ENCODE peak calls at places on chromosomes 3 and 15, in eight cellular contexts. D is activated CD8-positive, alpha-beta memory T cell treated with anti-CD3 and anti-CD28 coated beads for 24 hours; T is stimulated activated CD4-positive, alpha-beta T cell treated with anti-CD3 and anti-CD28 coated beads, Interleukin-1b, Interleukin-23, amount 100 ng/mL, for 48 hours; C is RPMI7951; O is activated CD4-positive, alpha-beta T cell treated with anti-CD3 and anti-CD28 coated beads, Interleukin-2, amount 10 ng/mL, durations not matched to agents 7 days and 5 days; Y is adipocyte; B is pons; K is thoracic aorta. I is an unnamed sample.
A peak's percentile ranks its signal among the peaks of the same experiment; 100 is the strongest.

GRCh38 chr3:47932431-47932830 is 83.8 kb downstream of the MAP4 start:
- DNase-seq in D (no peak), T (no peak), C (no peak), O (no peak), Y (no peak), B (no peak), K (no peak), I (peak; percentile 37)

GRCh38 chr15:67781061-67781460 is 44.2 kb upstream of the SKOR1 start:
- DNase-seq in D (no peak), T (no peak), C (no peak), O (no peak), Y (no peak), B (no peak), K (no peak), I (no peak)

GRCh38 chr3:106302451-106303221 is 433.8 kb upstream of the CBLB start:
- DNase-seq in D (no peak), T (peak; percentile 24), C (no peak), O (peak; percentile 44), Y (no peak), B (no peak), K (no peak), I (no peak)

GRCh38 chr3:183098538-183099025 is 714 bp downstream of the MCCC1 start:
- DNase-seq in D (no peak), T (no peak), C (no peak), O (no peak), Y (no peak), B (no peak), K (no peak), I (no peak)

GRCh38 chr3:129911261-129911861 is 17.9 kb upstream of the TMCC1 start:
- DNase-seq in D (no peak), T (no peak), C (no peak), O (no peak), Y (no peak), B (peak; percentile 61), K (no peak), I (no peak)

GRCh38 chr15:63054985-63055384 is 12.4 kb downstream of the TPM1 start:
- DNase-seq in D (no peak), T (no peak), C (no peak), O (no peak), Y (no peak), B (no peak), K (no peak), I (peak; percentile 51)

GRCh38 chr3:33071946-33072345 is 25.0 kb downstream of the GLB1 start:
- DNase-seq in D (no peak), T (no peak), C (no peak), O (no peak), Y (no peak), B (no peak), K (no peak), I (no peak)

GRCh38 chr15:68816795-68817303 is 3.8 kb downstream of the ANP32A start:
- DNase-seq in D (no peak), T (no peak), C (no peak), O (peak; percentile 29), Y (no peak), B (peak; percentile 58), K (no peak), I (peak; percentile 30)

GRCh38 chr3:188241072-188241471 is 87.1 kb downstream of the LPP start:
- DNase-seq in D (no peak), T (no peak), C (no peak), O (no peak), Y (no peak), B (peak; percentile 44), K (no peak), I (no peak)

GRCh38 chr15:75198560-75199346 is 2.9 kb upstream of the C15orf39 start:
- DNase-seq in D (no peak), T (peak; percentile 47), C (peak; percentile 72), O (peak; percentile 80), Y (no peak), B (no peak), K (no peak), I (peak; percentile 78)